ENCODE peak calls at places on chromosome 11, in five cellular contexts. A is K562, J is stomach, F is sigmoid colon, H is A549. M is an unnamed sample.

GRCh38 chr11:2466869-2467694 is 22.3 kb downstream of the KCNQ1 start:
- DNase-seq in F (peak; percentile 59), A (no peak), H (no peak), J (peak; percentile 33), M (no peak)

GRCh38 chr11:77441409-77441808 is 32.5 kb downstream of the PAK1 start:
- DNase-seq in A (no peak), J (no peak), F (no peak), H (no peak), M (no peak)

GRCh38 chr11:75237050-75237449 is 3.5 kb upstream of the TPBGL start:
- DNase-seq in J (no peak), F (no peak), H (no peak), A (no peak), M (no peak)

GRCh38 chr11:118913411-118914125 is 12.2 kb downstream of the BCL9L start:
- DNase-seq in J (no peak), A (no peak), F (no peak), H (no peak), M (no peak)

GRCh38 chr11:100739636-100740035 is 52.5 kb downstream of the ARHGAP42 start:
- DNase-seq in F (no peak), A (no peak), J (peak; percentile 47), H (peak; percentile 72), M (no peak)

GRCh38 chr11:34460335-34460734 is 21.6 kb downstream of the CAT start:
- DNase-seq in J (no peak), F (no peak), A (no peak), H (no peak), M (no peak)

GRCh38 chr11:34366522-34366921 is 8.7 kb upstream of the ABTB2 start:
- DNase-seq in J (peak; percentile 50), A (no peak), H (peak; percentile 79), F (no peak), M (no peak)

GRCh38 chr11:93895106-93895862 is 44.9 kb upstream of the VSTM5 start:
- DNase-seq in H (peak; percentile 53), J (no peak), A (peak; percentile 46), F (no peak), M (no peak)

GRCh38 chr11:62108971-62109391 is 14.8 kb upstream of the INCENP start:
- DNase-seq in A (no peak), H (no peak), F (no peak), J (no peak), M (no peak)

GRCh38 chr11:91846664-91847063 is 378.0 kb upstream of the FAT3 start:
- DNase-seq in H (no peak), A (no peak), F (no peak), J (peak; percentile 28), M (no peak)

GRCh38 chr11:79274636-79275315 is 166.1 kb downstream of the TENM4 start:
- DNase-seq in J (no peak), F (no peak), H (no peak), A (no peak), M (no peak)

GRCh38 chr11:15159085-15159484 is 44.4 kb downstream of the INSC start:
- DNase-seq in A (peak; percentile 26), J (no peak), F (no peak), H (peak; percentile 7), M (no peak)

GRCh38 chr11:1158681-1159525 is 1.1 kb downstream of the MUC5AC start:
- DNase-seq in A (no peak), H (no peak), J (peak; percentile 42), F (no peak), M (no peak)

GRCh38 chr11:32790916-32791315 is 3.5 kb downstream of the CCDC73 start:
- DNase-seq in A (no peak), J (no peak), H (no peak), F (no peak), M (no peak)

GRCh38 chr11:47523491-47524199 is 29.3 kb downstream of the CELF1 start:
- DNase-seq in J (no peak), F (no peak), A (peak; percentile 48), H (peak; percentile 43), M (peak; percentile 24)

GRCh38 chr11:120956710-120957500 is 67.0 kb upstream of the TBCEL start:
- DNase-seq in A (no peak), H (no peak), F (no peak), J (no peak), M (no peak)

GRCh38 chr11:28566643-28567042 is 458.5 kb downstream of the METTL15 start:
- DNase-seq in A (peak; percentile 7), F (peak; percentile 72), H (peak; percentile 97), J (peak; percentile 56), M (peak; percentile 13)

GRCh38 chr11:73342633-73343032 is 33.6 kb upstream of the RELT start:
- DNase-seq in F (no peak), J (no peak), H (no peak), A (no peak), M (no peak)

GRCh38 chr11:3926458-3927095 is 71.1 kb downstream of the STIM1 start:
- DNase-seq in F (no peak), A (no peak), J (no peak), H (no peak), M (no peak)

GRCh38 chr11:68312117-68312779 is at the start of gene LRP5:
- DNase-seq in A (peak; percentile 95), H (no peak), J (no peak), F (peak; percentile 69), M (no peak)

GRCh38 chr11:132914600-132914999 is 617.7 kb downstream of the OPCML start:
- DNase-seq in J (no peak), H (no peak), F (no peak), A (no peak), M (no peak)

GRCh38 chr11:16271258-16271657 is 85.1 kb downstream of the SOX6 start:
- DNase-seq in H (no peak), A (no peak), J (no peak), F (no peak), M (no peak)

GRCh38 chr11:111978028-111978771 is 41.1 kb downstream of the DIXDC1 start:
- DNase-seq in J (no peak), A (no peak), H (no peak), F (peak; percentile 90), M (peak; percentile 53)

GRCh38 chr11:5701184-5701583 is 11.6 kb downstream of the TRIM22 start:
- DNase-seq in J (no peak), A (no peak), H (no peak), F (no peak), M (no peak)

GRCh38 chr11:121334973-121335711 is 42.6 kb downstream of the SC5D start:
- DNase-seq in H (no peak), F (no peak), A (no peak), J (no peak), M (no peak)

GRCh38 chr11:77074205-77074604 is 7.4 kb downstream of the CAPN5 start:
- DNase-seq in A (no peak), J (peak; percentile 49), H (no peak), F (peak; percentile 63), M (no peak)

GRCh38 chr11:77775941-77776340 is 44.6 kb downstream of the RSF1 start:
- DNase-seq in H (no peak), F (no peak), J (no peak), A (no peak), M (no peak)

GRCh38 chr11:88704505-88704904 is 361.3 kb downstream of the GRM5 start:
- DNase-seq in H (no peak), J (no peak), F (no peak), A (no peak), M (no peak)

GRCh38 chr11:118401880-118402590 is 629 bp downstream of the ATP5MG start:
- DNase-seq in A (no peak), H (peak; percentile 10), F (no peak), J (no peak), M (no peak)

GRCh38 chr11:73579641-73580434 is 18.1 kb downstream of the FAM168A start:
- DNase-seq in A (no peak), F (no peak), J (no peak), H (no peak), M (no peak)

GRCh38 chr11:777288-778255 is at the start of gene GATD1:
- DNase-seq in A (peak; percentile 98), F (peak; percentile 95), H (peak; percentile 87), J (peak; percentile 95), M (peak; percentile 82)

GRCh38 chr11:101523634-101524260 is 60.1 kb downstream of the TRPC6 start:
- DNase-seq in J (no peak), H (no peak), F (no peak), A (no peak), M (no peak)

GRCh38 chr11:38937709-38938108 is 2339.7 kb upstream of the RAG2 start:
- DNase-seq in J (no peak), F (no peak), A (no peak), H (no peak), M (no peak)

GRCh38 chr11:64128255-64129006 is 37.5 kb downstream of the MACROD1 start:
- DNase-seq in A (no peak), H (no peak), F (no peak), J (no peak), M (no peak)

DNA sequence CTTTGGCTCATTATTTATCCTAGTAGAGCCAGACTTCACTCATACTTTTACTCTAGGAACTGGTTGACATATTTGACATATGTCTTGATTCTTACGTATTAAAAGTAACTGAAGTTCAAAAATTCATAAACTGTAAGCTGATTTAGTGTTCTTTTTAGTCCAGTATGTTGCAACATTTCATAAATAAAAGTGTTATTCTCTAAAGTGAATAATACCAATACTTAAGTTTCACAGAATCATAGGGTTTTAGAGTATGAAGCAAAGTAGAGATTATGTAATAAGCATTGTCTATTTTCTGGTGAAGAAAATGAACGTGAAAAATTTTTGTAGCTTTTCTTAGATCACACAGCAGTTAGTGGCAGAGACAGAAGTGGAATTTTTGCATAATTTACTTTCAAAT is 225.7 kb downstream of the TMEM135 start:
- DNase-seq in H (no peak), F (no peak), J (no peak), A (no peak), M (no peak)
- TF ChIP-seq EP300 in H (no peak), F (no peak), J (no peak), A (no peak), M (no peak)

GRCh38 chr11:134565343-134565891 is 153.4 kb upstream of the B3GAT1 start:
- DNase-seq in J (no peak), F (no peak), A (no peak), H (no peak), M (no peak)
- TF ChIP-seq EP300 in J (no peak), F (no peak), A (no peak), H (no peak), M (no peak)

GRCh38 chr11:57230797-57231538 is 6.1 kb downstream of the APLNR start:
- DNase-seq in F (no peak), J (no peak), A (no peak), H (no peak), M (no peak)
- TF ChIP-seq EP300 in F (no peak), J (no peak), A (no peak), H (no peak), M (no peak)

DNA sequence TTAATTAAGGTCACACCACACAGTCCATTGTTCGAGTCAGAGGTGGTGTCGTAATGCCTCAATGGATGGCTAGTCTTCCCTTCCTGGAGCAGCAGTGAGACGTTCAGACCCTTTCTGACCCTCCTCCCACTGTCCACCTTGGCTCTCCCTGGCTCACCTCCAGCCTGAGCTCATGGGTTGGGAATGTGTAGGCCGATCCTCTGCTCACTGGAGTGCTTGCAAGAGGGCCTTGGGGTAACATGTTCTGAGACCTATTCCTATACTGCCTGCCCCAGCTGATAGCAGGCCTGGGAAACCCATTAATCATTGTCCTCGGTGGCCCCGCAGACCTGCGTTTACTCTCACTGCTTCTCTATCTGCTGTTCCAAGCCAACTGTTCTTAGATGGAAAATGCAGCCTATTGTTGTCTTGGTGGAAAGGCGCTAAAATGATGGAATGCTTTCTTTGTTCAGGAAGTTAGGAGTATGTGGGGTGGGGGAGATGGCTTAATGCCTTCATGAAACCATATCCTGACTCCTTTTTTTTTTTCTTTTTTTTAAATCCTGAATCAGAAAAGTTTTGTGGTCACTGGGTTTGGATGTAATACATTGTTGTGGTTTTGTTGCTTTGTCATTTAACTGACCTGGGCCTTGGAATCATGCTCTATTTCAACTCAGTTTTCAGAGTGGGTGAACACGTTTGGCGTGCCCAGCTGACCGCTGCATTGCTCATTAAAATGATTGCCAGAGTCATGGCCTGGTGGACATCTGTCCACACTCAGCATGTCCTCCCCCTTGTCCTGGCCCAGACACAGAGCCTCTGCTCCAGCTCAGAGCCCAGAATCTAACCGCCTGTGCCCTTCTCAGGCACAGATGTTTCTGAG is 72.5 kb downstream of the MICAL2 start:
- DNase-seq in H (peak; percentile 89), A (peak; percentile 81), J (no peak), F (no peak), M (no peak)
- TF ChIP-seq EP300 in H (peak; percentile 37), A (peak; percentile 76), J (no peak), F (no peak), M (no peak)